ENCODE peak calls at places on chromosomes 7 and 10, in nine cellular contexts. J is lower leg skin, A is A549, L is brain microvascular endothelial cell, Z is tibial artery, E is mucosa of descending colon, P is endothelial cell, R is fibroblast of lung, U is heart left ventricle. I is an unnamed sample.

GRCh38 chr7:43942997-43943701 is 16.9 kb downstream of the UBE2D4 start:
- DNase-seq in J (no peak), A (no peak), L (no peak), Z (no peak), E (peak; percentile 28), P (no peak), R (no peak), U (no peak), I (no peak)

GRCh38 chr10:119365773-119366640 is 158.6 kb downstream of the GRK5 start:
- DNase-seq in J (no peak), A (no peak), L (no peak), Z (no peak), E (no peak), P (no peak), R (no peak), U (no peak), I (no peak)

GRCh38 chr7:18352339-18353255 is 143.0 kb upstream of the HDAC9 start:
- DNase-seq in J (no peak), A (peak; percentile 52), L (peak; percentile 57), Z (no peak), E (no peak), P (peak; percentile 60), R (peak; percentile 74), U (no peak), I (peak; percentile 89)

GRCh38 chr7:36287371-36288241 is 102.1 kb upstream of the ANLN start:
- DNase-seq in J (no peak), A (peak; percentile 57), L (no peak), Z (no peak), E (peak; percentile 61), P (no peak), R (no peak), U (no peak), I (no peak)

GRCh38 chr7:43140186-43140585 is 27.7 kb downstream of the HECW1 start:
- DNase-seq in J (no peak), A (no peak), L (no peak), Z (no peak), E (no peak), P (no peak), R (no peak), U (no peak), I (no peak)

GRCh38 chr7:153190452-153190851 is 430.9 kb downstream of the ACTR3B start:
- DNase-seq in J (no peak), A (peak; percentile 45), L (no peak), Z (no peak), E (no peak), P (peak; percentile 18), R (no peak), U (no peak), I (no peak)

GRCh38 chr7:3272691-3273141 is 28.3 kb upstream of the SDK1 start:
- DNase-seq in J (no peak), A (peak; percentile 65), L (peak; percentile 78), Z (no peak), E (no peak), P (no peak), R (peak; percentile 98), U (no peak), I (peak; percentile 72)

GRCh38 chr10:89793649-89794254 is 92.4 kb downstream of the KIF20B start:
- DNase-seq in J (no peak), A (peak; percentile 65), L (peak; percentile 59), Z (no peak), E (no peak), P (peak; percentile 54), R (peak; percentile 63), U (no peak), I (peak; percentile 86)

GRCh38 chr7:117036836-117037235 is 83.5 kb downstream of the ST7 start:
- DNase-seq in J (no peak), A (no peak), L (no peak), Z (no peak), E (no peak), P (no peak), R (no peak), U (no peak), I (no peak)

GRCh38 chr7:47991270-47991669 is 11.9 kb upstream of the HUS1 start:
- DNase-seq in J (no peak), A (no peak), L (no peak), Z (no peak), E (no peak), P (no peak), R (no peak), U (no peak), I (no peak)

GRCh38 chr10:9254353-9254752 is 1199.9 kb downstream of the GATA3 start:
- DNase-seq in J (no peak), A (no peak), L (no peak), Z (no peak), E (no peak), P (no peak), R (peak; percentile 72), U (no peak), I (peak; percentile 17)

GRCh38 chr10:88883443-88883799 is 3.4 kb downstream of the STAMBPL1 start:
- DNase-seq in J (no peak), A (no peak), L (no peak), Z (no peak), E (no peak), P (no peak), R (peak; percentile 25), U (no peak), I (no peak)

GRCh38 chr10:76328348-76328747 is 896.9 kb downstream of the LRMDA start:
- DNase-seq in J (no peak), A (no peak), L (no peak), Z (no peak), E (no peak), P (no peak), R (no peak), U (no peak), I (no peak)

GRCh38 chr10:27558612-27559020 is 54.5 kb downstream of the RAB18 start:
- DNase-seq in J (no peak), A (peak; percentile 67), L (peak; percentile 37), Z (no peak), E (no peak), P (peak; percentile 47), R (peak; percentile 27), U (no peak), I (peak; percentile 68)

GRCh38 chr7:64959072-64959747 is 31.6 kb downstream of the ZNF117 start:
- DNase-seq in J (no peak), A (no peak), L (no peak), Z (no peak), E (no peak), P (no peak), R (no peak), U (no peak), I (no peak)

GRCh38 chr10:69213601-69214311 is 6.4 kb upstream of the HKDC1 start:
- DNase-seq in J (no peak), A (no peak), L (no peak), Z (no peak), E (no peak), P (no peak), R (no peak), U (no peak), I (no peak)

GRCh38 chr7:144398291-144398690 is 5.2 kb downstream of the NOBOX start:
- DNase-seq in J (no peak), A (no peak), L (no peak), Z (no peak), E (no peak), P (no peak), R (no peak), U (no peak), I (no peak)

GRCh38 chr7:144401490-144401889 is 2.0 kb downstream of the NOBOX start:
- DNase-seq in J (no peak), A (no peak), L (no peak), Z (no peak), E (no peak), P (no peak), R (no peak), U (no peak), I (no peak)

GRCh38 chr7:144399946-144400345 is 3.5 kb downstream of the NOBOX start:
- DNase-seq in J (no peak), A (no peak), L (no peak), Z (no peak), E (no peak), P (no peak), R (no peak), U (no peak), I (no peak)

GRCh38 chr7:144397086-144397485 is 6.4 kb downstream of the NOBOX start:
- DNase-seq in J (no peak), A (no peak), L (no peak), Z (peak; percentile 57), E (no peak), P (no peak), R (no peak), U (no peak), I (no peak)

DNA sequence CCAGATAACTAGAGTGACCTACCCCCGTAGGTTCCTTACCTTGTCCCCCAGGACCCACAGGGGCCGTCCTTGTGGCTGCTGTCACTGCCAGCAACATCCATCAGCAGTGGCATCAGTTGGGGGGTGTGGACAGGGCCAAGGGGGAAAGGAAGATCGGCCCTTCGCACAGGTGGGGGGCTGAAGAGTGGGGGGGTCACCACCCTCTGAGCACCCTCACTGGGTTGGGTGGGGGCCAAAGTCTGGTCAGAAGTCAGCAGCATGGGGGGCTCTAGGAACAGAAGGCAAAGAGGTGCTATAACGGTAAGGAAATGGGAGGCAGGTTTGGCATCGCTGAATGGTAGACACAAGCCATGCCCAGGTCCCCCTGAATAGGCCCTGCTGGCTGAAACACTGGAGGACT is 4.6 kb downstream of the NOBOX start:
- DNase-seq in J (no peak), A (no peak), L (no peak), Z (no peak), E (no peak), P (no peak), R (no peak), U (no peak), I (no peak)
- TF ChIP-seq CTCF in J (no peak), A (no peak), L (no peak), Z (no peak), E (no peak), P (no peak), R (no peak), U (no peak), I (no peak)

DNA sequence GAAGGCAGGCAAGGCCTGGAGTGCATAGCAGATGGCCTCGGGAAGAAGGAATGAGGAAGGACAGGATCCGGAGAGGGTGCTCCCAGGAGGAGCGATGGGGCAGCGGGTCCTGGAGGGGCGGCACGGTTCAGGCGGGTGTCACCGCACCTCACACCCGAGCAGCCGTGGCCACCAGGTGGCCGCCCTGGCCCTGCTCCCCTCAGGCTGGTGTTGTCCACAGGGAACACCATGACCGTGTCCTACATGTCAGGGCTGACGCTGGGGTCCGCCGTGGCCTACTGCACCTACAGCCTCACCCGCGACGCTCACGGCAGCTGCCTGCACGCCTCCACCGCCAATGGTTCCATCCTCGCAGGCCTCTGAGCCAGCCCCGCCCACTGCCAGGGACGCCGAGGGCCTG is 19.8 kb downstream of the SLC29A4 start:
- DNase-seq in J (no peak), A (no peak), L (no peak), Z (no peak), E (no peak), P (no peak), R (no peak), U (no peak), I (no peak)
- TF ChIP-seq CTCF in J (no peak), A (no peak), L (no peak), Z (no peak), E (no peak), P (no peak), R (no peak), U (no peak), I (no peak)

GRCh38 chr10:103452714-103453230 is 602 bp upstream of the CALHM2 start:
- DNase-seq in J (no peak), A (no peak), L (no peak), Z (peak; percentile 62), E (no peak), P (no peak), R (no peak), U (no peak), I (no peak)
- TF ChIP-seq CTCF in J (no peak), A (no peak), L (no peak), Z (no peak), E (no peak), P (no peak), R (no peak), U (no peak), I (no peak)

GRCh38 chr7:83681200-83681599 is 32.3 kb upstream of the SEMA3E start:
- DNase-seq in J (no peak), A (no peak), L (no peak), Z (no peak), E (no peak), P (no peak), R (no peak), U (no peak), I (no peak)
- TF ChIP-seq CTCF in J (no peak), A (no peak), L (no peak), Z (no peak), E (no peak), P (no peak), R (no peak), U (no peak), I (no peak)